ENCODE peak calls at places on chromosomes 2 and 18, in seven cellular contexts. One of them, this sample, is unnamed.

GRCh38 chr2:50347355-50348044 is 684.4 kb downstream of the NRXN1 start:
- DNase-seq in GM23338: peak; percentile 69
- DNase-seq in IMR-90: no peak
- DNase-seq in esophagus squamous epithelium: no peak
- DNase-seq in substantia nigra: no peak
- DNase-seq in heart right ventricle: no peak
- DNase-seq in upper lobe of left lung: no peak
- DNase-seq in this sample: no peak

GRCh38 chr2:111066062-111066593 is 54.6 kb upstream of the BCL2L11 start:
- DNase-seq in heart right ventricle: no peak
- DNase-seq in substantia nigra: no peak
- DNase-seq in GM23338: no peak
- DNase-seq in IMR-90: no peak
- DNase-seq in upper lobe of left lung: no peak
- DNase-seq in esophagus squamous epithelium: no peak
- DNase-seq in this sample: no peak

GRCh38 chr18:57776354-57776753 is 26.8 kb downstream of the ATP8B1 start:
- DNase-seq in substantia nigra: no peak
- DNase-seq in heart right ventricle: no peak
- DNase-seq in GM23338: no peak
- DNase-seq in upper lobe of left lung: no peak
- DNase-seq in esophagus squamous epithelium: no peak
- DNase-seq in IMR-90: no peak
- DNase-seq in this sample: no peak

GRCh38 chr18:53004798-53005197 is 664.8 kb downstream of the DCC start:
- DNase-seq in heart right ventricle: no peak
- DNase-seq in substantia nigra: no peak
- DNase-seq in upper lobe of left lung: no peak
- DNase-seq in esophagus squamous epithelium: no peak
- DNase-seq in GM23338: peak; percentile 46
- DNase-seq in IMR-90: no peak
- DNase-seq in this sample: no peak

GRCh38 chr2:232362174-232362913 is 16.2 kb upstream of the ALPP start:
- DNase-seq in GM23338: no peak
- DNase-seq in heart right ventricle: no peak
- DNase-seq in IMR-90: no peak
- DNase-seq in upper lobe of left lung: peak; percentile 8
- DNase-seq in substantia nigra: no peak
- DNase-seq in esophagus squamous epithelium: no peak
- DNase-seq in this sample: no peak

GRCh38 chr2:162166174-162166573 is 14.1 kb upstream of the GCG start:
- DNase-seq in heart right ventricle: no peak
- DNase-seq in upper lobe of left lung: no peak
- DNase-seq in substantia nigra: no peak
- DNase-seq in esophagus squamous epithelium: no peak
- DNase-seq in IMR-90: no peak
- DNase-seq in GM23338: no peak
- DNase-seq in this sample: no peak

GRCh38 chr2:120907822-120908221 is 172.2 kb downstream of the GLI2 start:
- DNase-seq in upper lobe of left lung: no peak
- DNase-seq in esophagus squamous epithelium: no peak
- DNase-seq in heart right ventricle: no peak
- DNase-seq in GM23338: no peak
- DNase-seq in substantia nigra: no peak
- DNase-seq in IMR-90: no peak
- DNase-seq in this sample: no peak

GRCh38 chr2:17583166-17583565 is 42.7 kb downstream of the VSNL1 start:
- DNase-seq in upper lobe of left lung: no peak
- DNase-seq in substantia nigra: no peak
- DNase-seq in esophagus squamous epithelium: no peak
- DNase-seq in IMR-90: no peak
- DNase-seq in heart right ventricle: no peak
- DNase-seq in GM23338: no peak
- DNase-seq in this sample: no peak

GRCh38 chr2:197915548-197916265 is 111.3 kb downstream of the PLCL1 start:
- DNase-seq in esophagus squamous epithelium: no peak
- DNase-seq in GM23338: no peak
- DNase-seq in IMR-90: peak; percentile 70
- DNase-seq in substantia nigra: no peak
- DNase-seq in upper lobe of left lung: no peak
- DNase-seq in heart right ventricle: no peak
- DNase-seq in this sample: no peak

GRCh38 chr2:69333352-69333751 is 53.7 kb downstream of the GFPT1 start:
- DNase-seq in GM23338: no peak
- DNase-seq in IMR-90: no peak
- DNase-seq in upper lobe of left lung: no peak
- DNase-seq in heart right ventricle: no peak
- DNase-seq in esophagus squamous epithelium: no peak
- DNase-seq in substantia nigra: no peak
- DNase-seq in this sample: no peak

GRCh38 chr2:69340101-69340775 is 46.8 kb downstream of the GFPT1 start:
- DNase-seq in substantia nigra: no peak
- DNase-seq in heart right ventricle: no peak
- DNase-seq in GM23338: no peak
- DNase-seq in IMR-90: peak; percentile 56
- DNase-seq in upper lobe of left lung: no peak
- DNase-seq in esophagus squamous epithelium: no peak
- DNase-seq in this sample: no peak

GRCh38 chr2:69330781-69331180 is 56.2 kb downstream of the GFPT1 start:
- DNase-seq in esophagus squamous epithelium: no peak
- DNase-seq in IMR-90: no peak
- DNase-seq in heart right ventricle: no peak
- DNase-seq in substantia nigra: no peak
- DNase-seq in GM23338: no peak
- DNase-seq in upper lobe of left lung: no peak
- DNase-seq in this sample: no peak

GRCh38 chr2:69335291-69335690 is 51.7 kb downstream of the GFPT1 start:
- DNase-seq in GM23338: no peak
- DNase-seq in esophagus squamous epithelium: no peak
- DNase-seq in upper lobe of left lung: no peak
- DNase-seq in IMR-90: peak; percentile 30
- DNase-seq in substantia nigra: no peak
- DNase-seq in heart right ventricle: no peak
- DNase-seq in this sample: no peak
- H3K27ac ChIP-seq in GM23338: no peak overlapping the region
- H3K27ac ChIP-seq in esophagus squamous epithelium: no peak overlapping the region
- H3K27ac ChIP-seq in upper lobe of left lung: no peak overlapping the region
- H3K27ac ChIP-seq in IMR-90: no peak overlapping the region
- H3K27ac ChIP-seq in substantia nigra: no peak overlapping the region
- H3K27ac ChIP-seq in heart right ventricle: no peak overlapping the region
- H3K27ac ChIP-seq in this sample: no peak overlapping the region

GRCh38 chr2:238440767-238441166 is 14.0 kb downstream of the ASB1 start:
- DNase-seq in heart right ventricle: no peak
- DNase-seq in esophagus squamous epithelium: no peak
- DNase-seq in GM23338: no peak
- DNase-seq in IMR-90: no peak
- DNase-seq in upper lobe of left lung: no peak
- DNase-seq in substantia nigra: no peak
- DNase-seq in this sample: no peak

GRCh38 chr2:238439912-238440311 is 13.2 kb downstream of the ASB1 start:
- DNase-seq in substantia nigra: no peak
- DNase-seq in GM23338: no peak
- DNase-seq in esophagus squamous epithelium: no peak
- DNase-seq in IMR-90: no peak
- DNase-seq in heart right ventricle: no peak
- DNase-seq in upper lobe of left lung: no peak
- DNase-seq in this sample: no peak

GRCh38 chr2:238441262-238442114 is 14.8 kb downstream of the ASB1 start:
- DNase-seq in substantia nigra: no peak
- DNase-seq in upper lobe of left lung: no peak
- DNase-seq in heart right ventricle: no peak
- DNase-seq in GM23338: no peak
- DNase-seq in IMR-90: peak; percentile 22
- DNase-seq in esophagus squamous epithelium: no peak
- DNase-seq in this sample: no peak

GRCh38 chr2:238439093-238439849 is 12.5 kb downstream of the ASB1 start:
- DNase-seq in substantia nigra: no peak
- DNase-seq in esophagus squamous epithelium: no peak
- DNase-seq in GM23338: no peak
- DNase-seq in IMR-90: peak; percentile 98
- DNase-seq in upper lobe of left lung: no peak
- DNase-seq in heart right ventricle: no peak
- DNase-seq in this sample: no peak

GRCh38 chr2:238440331-238440730 is 13.6 kb downstream of the ASB1 start:
- DNase-seq in GM23338: no peak
- DNase-seq in substantia nigra: no peak
- DNase-seq in IMR-90: no peak
- DNase-seq in esophagus squamous epithelium: no peak
- DNase-seq in upper lobe of left lung: no peak
- DNase-seq in heart right ventricle: no peak
- DNase-seq in this sample: no peak
- H3K27ac ChIP-seq in GM23338: no peak overlapping the region
- H3K27ac ChIP-seq in substantia nigra: no peak overlapping the region
- H3K27ac ChIP-seq in IMR-90: peak overlapping the region; percentile 21
- H3K27ac ChIP-seq in esophagus squamous epithelium: no peak overlapping the region
- H3K27ac ChIP-seq in upper lobe of left lung: no peak overlapping the region
- H3K27ac ChIP-seq in heart right ventricle: peak overlapping the region; percentile 14
- H3K27ac ChIP-seq in this sample: peak overlapping the region; percentile 29

GRCh38 chr2:47063159-47063930 is 91.8 kb downstream of the STPG4 start:
- DNase-seq in upper lobe of left lung: no peak
- DNase-seq in GM23338: no peak
- DNase-seq in substantia nigra: no peak
- DNase-seq in IMR-90: no peak
- DNase-seq in esophagus squamous epithelium: no peak
- DNase-seq in heart right ventricle: no peak
- DNase-seq in this sample: no peak

GRCh38 chr2:47060652-47061170 is 94.4 kb downstream of the STPG4 start:
- DNase-seq in GM23338: no peak
- DNase-seq in IMR-90: no peak
- DNase-seq in substantia nigra: no peak
- DNase-seq in esophagus squamous epithelium: no peak
- DNase-seq in upper lobe of left lung: no peak
- DNase-seq in heart right ventricle: no peak
- DNase-seq in this sample: no peak

GRCh38 chr2:47064076-47064475 is 91.0 kb downstream of the STPG4 start:
- DNase-seq in upper lobe of left lung: no peak
- DNase-seq in IMR-90: no peak
- DNase-seq in GM23338: no peak
- DNase-seq in esophagus squamous epithelium: no peak
- DNase-seq in heart right ventricle: no peak
- DNase-seq in substantia nigra: no peak
- DNase-seq in this sample: no peak

GRCh38 chr2:47061989-47062678 is 93.0 kb downstream of the STPG4 start:
- DNase-seq in GM23338: no peak
- DNase-seq in IMR-90: no peak
- DNase-seq in upper lobe of left lung: no peak
- DNase-seq in substantia nigra: no peak
- DNase-seq in esophagus squamous epithelium: no peak
- DNase-seq in heart right ventricle: no peak
- DNase-seq in this sample: no peak

DNA sequence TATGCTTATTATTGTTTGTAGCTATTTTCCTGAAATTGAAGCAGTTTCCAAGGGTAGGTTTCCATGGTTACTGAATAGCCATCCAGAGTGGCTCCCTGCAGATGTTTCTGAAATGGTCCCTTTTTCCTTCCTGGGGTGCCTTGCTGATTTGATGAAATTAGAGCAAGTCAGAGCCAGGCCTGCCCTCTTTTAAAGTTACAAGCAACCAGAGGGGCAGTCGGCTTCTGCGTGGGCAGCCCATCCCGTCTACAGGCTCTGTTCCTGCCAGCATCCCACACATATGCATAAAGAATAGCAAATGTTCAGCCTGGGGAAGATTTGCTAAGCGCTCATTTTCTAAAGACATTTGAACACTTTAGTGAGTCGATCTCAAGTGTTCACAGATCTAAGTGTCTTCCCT is 92.4 kb downstream of the STPG4 start:
- DNase-seq in heart right ventricle: no peak
- DNase-seq in GM23338: no peak
- DNase-seq in upper lobe of left lung: no peak
- DNase-seq in IMR-90: no peak
- DNase-seq in esophagus squamous epithelium: no peak
- DNase-seq in substantia nigra: no peak
- DNase-seq in this sample: peak; percentile 24
- H3K27ac ChIP-seq in heart right ventricle: peak overlapping the region; percentile 22
- H3K27ac ChIP-seq in GM23338: no peak overlapping the region
- H3K27ac ChIP-seq in upper lobe of left lung: no peak overlapping the region
- H3K27ac ChIP-seq in IMR-90: peak overlapping the region; percentile 12
- H3K27ac ChIP-seq in esophagus squamous epithelium: peak overlapping the region; percentile 56
- H3K27ac ChIP-seq in substantia nigra: peak overlapping the region; percentile 58
- H3K27ac ChIP-seq in this sample: peak overlapping the region; percentile 91

DNA sequence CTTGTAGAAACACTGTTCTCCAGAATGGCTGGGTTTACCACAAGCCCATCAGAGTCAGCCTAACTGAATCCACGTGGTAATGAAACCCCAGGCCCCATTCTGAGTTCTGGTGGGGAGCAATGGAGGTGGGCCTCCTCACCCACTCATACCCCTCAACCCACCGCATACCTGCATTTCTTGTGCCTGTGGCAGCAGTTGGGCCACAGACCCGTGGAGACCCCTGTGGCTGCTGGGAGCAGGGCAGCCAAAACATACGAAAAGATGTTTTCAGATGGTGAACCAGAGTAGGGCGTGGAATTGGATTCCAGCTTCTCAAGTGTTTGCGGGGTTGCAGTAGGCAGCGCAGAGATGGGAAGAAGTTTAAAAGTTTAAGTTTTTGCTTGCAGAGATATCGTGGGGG is 51.0 kb downstream of the ITGA6 start:
- DNase-seq in esophagus squamous epithelium: no peak
- DNase-seq in substantia nigra: no peak
- DNase-seq in upper lobe of left lung: no peak
- DNase-seq in IMR-90: no peak
- DNase-seq in GM23338: peak; percentile 31
- DNase-seq in heart right ventricle: no peak
- DNase-seq in this sample: no peak
- H3K27ac ChIP-seq in esophagus squamous epithelium: no peak overlapping the region
- H3K27ac ChIP-seq in substantia nigra: no peak overlapping the region
- H3K27ac ChIP-seq in upper lobe of left lung: no peak overlapping the region
- H3K27ac ChIP-seq in IMR-90: no peak overlapping the region
- H3K27ac ChIP-seq in GM23338: no peak overlapping the region
- H3K27ac ChIP-seq in heart right ventricle: no peak overlapping the region
- H3K27ac ChIP-seq in this sample: no peak overlapping the region

DNA sequence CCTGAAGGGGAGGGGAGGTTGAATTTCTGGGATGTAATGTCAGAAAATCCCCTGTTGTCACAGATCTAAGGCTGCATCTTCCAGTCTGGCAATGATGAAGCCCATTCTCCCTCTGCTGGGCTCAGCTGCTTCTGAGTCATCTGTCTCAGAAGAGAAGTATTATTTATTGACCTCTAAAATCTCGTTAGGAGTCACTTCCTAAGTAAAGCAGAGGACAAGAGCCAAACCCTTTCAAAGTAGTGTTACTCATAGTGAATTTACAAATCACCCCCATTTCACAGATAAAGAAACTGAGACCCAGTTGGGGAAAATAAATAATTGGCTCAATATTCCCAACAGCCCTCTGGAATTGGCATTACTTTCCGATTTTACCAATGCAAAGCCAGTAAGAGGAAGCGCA is 167.3 kb upstream of the SKOR2 start:
- DNase-seq in heart right ventricle: no peak
- DNase-seq in IMR-90: no peak
- DNase-seq in substantia nigra: no peak
- DNase-seq in GM23338: peak; percentile 9
- DNase-seq in esophagus squamous epithelium: no peak
- DNase-seq in upper lobe of left lung: no peak
- DNase-seq in this sample: no peak
- H3K27ac ChIP-seq in heart right ventricle: no peak overlapping the region
- H3K27ac ChIP-seq in IMR-90: no peak overlapping the region
- H3K27ac ChIP-seq in substantia nigra: no peak overlapping the region
- H3K27ac ChIP-seq in GM23338: no peak overlapping the region
- H3K27ac ChIP-seq in esophagus squamous epithelium: no peak overlapping the region
- H3K27ac ChIP-seq in upper lobe of left lung: no peak overlapping the region
- H3K27ac ChIP-seq in this sample: no peak overlapping the region

GRCh38 chr2:172430671-172431070 is 3.3 kb downstream of the ITGA6 start:
- DNase-seq in heart right ventricle: no peak
- DNase-seq in IMR-90: peak; percentile 33
- DNase-seq in GM23338: no peak
- DNase-seq in upper lobe of left lung: no peak
- DNase-seq in esophagus squamous epithelium: no peak
- DNase-seq in substantia nigra: no peak
- DNase-seq in this sample: no peak
- H3K27ac ChIP-seq in heart right ventricle: no peak overlapping the region
- H3K27ac ChIP-seq in IMR-90: no peak overlapping the region
- H3K27ac ChIP-seq in GM23338: no peak overlapping the region
- H3K27ac ChIP-seq in upper lobe of left lung: peak overlapping the region; percentile 4
- H3K27ac ChIP-seq in esophagus squamous epithelium: peak overlapping the region; percentile 94
- H3K27ac ChIP-seq in substantia nigra: no peak overlapping the region
- H3K27ac ChIP-seq in this sample: no peak overlapping the region

This sample was measured in caudate nucleus.